ENCODE peak calls at places on chromosomes 7 and 10, in six cellular contexts. H, E, Z, N, U and A are unnamed samples.

GRCh38 chr7:122746948-122747347 is 44.2 kb upstream of the RNF148 start:
- DNase-seq in H (no peak), N (no peak), Z (no peak), E (no peak), U (no peak), A (no peak)

GRCh38 chr10:15483215-15483970 is 112.3 kb upstream of the FAM171A1 start:
- DNase-seq in N (no peak), Z (no peak), H (no peak), E (no peak), U (no peak), A (no peak)

GRCh38 chr7:18890134-18890533 is 227.3 kb downstream of the TWIST1 start:
- DNase-seq in H (no peak), N (no peak), Z (no peak), U (no peak), E (no peak), A (no peak)

GRCh38 chr10:5628798-5629788 is 37.3 kb downstream of the ASB13 start:
- DNase-seq in H (no peak), U (no peak), E (no peak), Z (no peak), N (no peak), A (no peak)

GRCh38 chr10:77392851-77393250 is 244.8 kb downstream of the KCNMA1 start:
- DNase-seq in H (peak; percentile 80), N (peak; percentile 42), U (peak; percentile 34), Z (no peak), E (no peak), A (no peak)

GRCh38 chr7:80942261-80943041 is 23.6 kb upstream of the SEMA3C start:
- DNase-seq in N (peak; percentile 34), U (peak; percentile 44), H (peak; percentile 99), E (no peak), Z (peak; percentile 83), A (peak; percentile 60)

GRCh38 chr10:3723706-3724225 is 61.2 kb downstream of the KLF6 start:
- DNase-seq in N (no peak), E (no peak), U (no peak), H (no peak), Z (no peak), A (no peak)

GRCh38 chr10:84424731-84425165 is 96.4 kb downstream of the CCSER2 start:
- DNase-seq in H (peak; percentile 71), U (peak; percentile 76), N (peak; percentile 91), Z (peak; percentile 96), E (peak; percentile 92), A (peak; percentile 90)

GRCh38 chr7:138825049-138825721 is 27.2 kb upstream of the ATP6V0A4 start:
- DNase-seq in E (no peak), U (no peak), Z (no peak), N (no peak), H (no peak), A (no peak)

GRCh38 chr7:22811746-22812280 is 10.8 kb downstream of the TOMM7 start:
- DNase-seq in Z (no peak), U (no peak), N (no peak), E (no peak), H (no peak), A (no peak)

GRCh38 chr7:149529136-149529718 is 31.6 kb upstream of the ZNF746 start:
- DNase-seq in N (no peak), E (no peak), U (no peak), Z (no peak), H (no peak), A (no peak)

GRCh38 chr10:86655596-86655995 is 1.2 kb downstream of the OPN4 start:
- DNase-seq in H (no peak), U (no peak), N (no peak), E (no peak), Z (peak; percentile 49), A (no peak)

GRCh38 chr7:70791341-70791740 is 340.6 kb upstream of the GALNT17 start:
- DNase-seq in E (no peak), U (no peak), N (no peak), H (no peak), Z (no peak), A (no peak)

GRCh38 chr7:34041716-34042115 is 136.4 kb downstream of the BMPER start:
- DNase-seq in E (no peak), H (no peak), U (no peak), N (no peak), Z (no peak), A (no peak)

GRCh38 chr10:79184141-79184625 is 115.4 kb downstream of the ZMIZ1 start:
- DNase-seq in Z (no peak), H (peak; percentile 83), U (peak; percentile 77), N (no peak), E (no peak), A (no peak)

GRCh38 chr10:29113251-29113945 is 175.5 kb upstream of the LYZL1 start:
- DNase-seq in U (no peak), E (no peak), Z (no peak), H (no peak), N (no peak), A (no peak)

GRCh38 chr10:96370575-96371157 is 11.9 kb upstream of the OPALIN start:
- DNase-seq in N (peak; percentile 39), Z (no peak), H (peak; percentile 62), U (peak; percentile 28), E (peak; percentile 63), A (peak; percentile 89)

GRCh38 chr10:78664929-78665525 is 403.7 kb upstream of the ZMIZ1 start:
- DNase-seq in U (no peak), E (peak; percentile 61), Z (no peak), H (peak; percentile 58), N (no peak), A (no peak)

GRCh38 chr7:31370610-31371009 is 30.1 kb upstream of the NEUROD6 start:
- DNase-seq in N (no peak), U (no peak), Z (no peak), H (no peak), E (no peak), A (no peak)

GRCh38 chr7:51013861-51014511 is 231.3 kb upstream of the GRB10 start:
- DNase-seq in Z (no peak), E (no peak), H (no peak), N (no peak), U (no peak), A (peak; percentile 9)

GRCh38 chr7:90764848-90765570 is 168.9 kb downstream of the CDK14 start:
- DNase-seq in E (no peak), U (no peak), N (no peak), H (no peak), Z (no peak), A (no peak)

GRCh38 chr7:90759752-90760151 is 163.6 kb downstream of the CDK14 start:
- DNase-seq in E (no peak), U (no peak), H (no peak), Z (no peak), N (no peak), A (no peak)

GRCh38 chr7:90761584-90761983 is 165.5 kb downstream of the CDK14 start:
- DNase-seq in Z (no peak), N (no peak), E (no peak), H (no peak), U (no peak), A (no peak)

GRCh38 chr7:90760892-90761291 is 164.8 kb downstream of the CDK14 start:
- DNase-seq in E (no peak), H (no peak), N (no peak), Z (no peak), U (no peak), A (no peak)

DNA sequence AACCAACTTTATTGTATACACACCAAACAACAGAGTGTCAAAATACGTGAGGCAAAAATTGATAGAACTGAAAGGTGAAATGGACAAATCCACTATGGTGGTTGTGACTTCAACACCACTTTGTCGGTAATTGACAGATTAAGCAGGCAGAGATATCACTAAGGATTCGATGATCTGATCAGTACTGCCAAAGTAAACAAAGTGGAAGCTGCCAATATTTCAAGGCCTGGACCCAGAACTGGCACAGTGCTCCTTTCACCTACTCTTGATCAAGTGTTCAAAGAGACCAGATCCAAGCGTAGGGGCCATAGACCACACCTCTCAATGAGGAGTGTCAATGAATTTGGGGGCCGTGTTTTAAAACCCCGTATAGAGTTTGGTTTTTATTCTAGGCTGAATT is 167.0 kb downstream of the CDK14 start:
- DNase-seq in H (no peak), U (no peak), E (no peak), N (no peak), Z (no peak), A (no peak)
- H3K4me3 ChIP-seq in H (no peak overlapping the region), U (no peak overlapping the region), E (no peak overlapping the region), N (no peak overlapping the region), Z (no peak overlapping the region), A (no peak overlapping the region)

GRCh38 chr7:16398211-16399017 is 22.9 kb downstream of the CRPPA start:
- DNase-seq in U (no peak), E (peak; percentile 36), Z (no peak), H (peak; percentile 15), N (no peak), A (no peak)

GRCh38 chr7:16399265-16399801 is 22.0 kb downstream of the CRPPA start:
- DNase-seq in H (peak; percentile 18), N (no peak), Z (no peak), E (peak; percentile 16), U (peak; percentile 7), A (no peak)

GRCh38 chr7:16400896-16401275 is 20.5 kb downstream of the CRPPA start:
- DNase-seq in N (no peak), U (no peak), E (no peak), H (no peak), Z (no peak), A (no peak)

GRCh38 chr7:16402084-16402483 is 19.3 kb downstream of the CRPPA start:
- DNase-seq in N (no peak), Z (no peak), E (no peak), U (no peak), H (no peak), A (no peak)

DNA sequence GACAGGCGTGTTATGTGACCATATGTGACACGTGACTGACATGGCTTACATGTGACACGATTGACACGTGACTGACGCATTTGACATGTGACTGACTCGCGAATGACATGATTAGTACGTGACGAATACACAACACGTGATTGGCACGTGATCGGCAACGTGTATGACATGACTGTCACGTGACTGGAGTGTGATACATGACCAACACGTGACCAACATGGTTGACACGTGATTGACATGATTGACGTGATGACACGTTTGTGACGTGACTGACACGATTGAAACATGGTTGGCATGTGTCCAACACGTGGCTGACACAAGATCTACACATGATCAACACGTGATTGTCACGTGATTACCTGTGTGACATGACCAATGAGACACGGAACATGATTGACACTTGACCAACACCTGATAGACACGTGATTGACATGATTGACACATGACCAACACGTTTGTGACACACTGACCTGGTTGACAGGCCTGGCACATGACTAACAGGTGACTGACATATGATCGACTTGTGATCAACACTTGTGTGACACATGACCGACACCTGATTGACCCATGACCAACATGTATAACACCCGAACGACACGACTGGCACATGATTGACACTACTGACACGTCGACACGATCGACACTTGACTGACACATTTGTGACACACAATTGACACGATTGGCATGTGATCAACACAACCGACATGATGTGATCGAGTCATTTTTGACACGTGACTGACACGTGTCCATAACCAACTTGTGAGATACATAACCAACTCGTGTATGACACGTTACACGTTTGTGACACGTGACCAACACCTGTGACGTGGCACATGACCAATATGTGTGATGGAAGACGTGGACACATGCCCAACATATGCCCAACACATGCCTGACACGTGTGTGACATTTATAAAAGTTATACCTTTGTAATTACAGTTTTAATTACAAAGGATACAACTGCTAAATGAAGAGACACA is 21.1 kb downstream of the CRPPA start:
- DNase-seq in H (peak; percentile 28), U (no peak), N (no peak), E (peak; percentile 23), Z (no peak), A (no peak)
- TF ChIP-seq POLR2A in H (no peak), U (no peak), N (no peak), E (no peak), Z (no peak), A (no peak)

GRCh38 chr7:131011437-131011752 is 277.4 kb upstream of the KLF14 start:
- DNase-seq in H (no peak), E (no peak), Z (no peak), N (no peak), U (no peak), A (no peak)
- H3K4me3 ChIP-seq in H (no peak overlapping the region), E (no peak overlapping the region), Z (no peak overlapping the region), N (no peak overlapping the region), U (no peak overlapping the region), A (no peak overlapping the region)

GRCh38 chr7:92527300-92528187 is 776 bp downstream of the PEX1 start:
- DNase-seq in Z (no peak), N (no peak), H (peak; percentile 65), U (peak; percentile 61), E (peak; percentile 60), A (peak; percentile 87)
- TF ChIP-seq POLR2A in Z (no peak), N (no peak), H (no peak), U (no peak), E (no peak), A (no peak)